ENCODE peak calls at places on chromosomes 4 and X, in seven cellular contexts. One of them, this sample, is unnamed.

GRCh38 chr4:147157860-147158701 is 212.4 kb upstream of the TTC29 start:
- DNase-seq in CD8-positive, alpha-beta memory T cell: no peak
- DNase-seq in aorta: peak; percentile 46
- DNase-seq in astrocyte: peak; percentile 35
- DNase-seq in Karpas-422: no peak
- DNase-seq in PC-3: peak; percentile 62
- DNase-seq in HepG2: peak; percentile 39
- DNase-seq in this sample: no peak

GRCh38 chrX:48508400-48509244 is at the start of gene PORCN:
- DNase-seq in PC-3: peak; percentile 68
- DNase-seq in HepG2: peak; percentile 35
- DNase-seq in CD8-positive, alpha-beta memory T cell: peak; percentile 86
- DNase-seq in astrocyte: no peak
- DNase-seq in aorta: peak; percentile 86
- DNase-seq in Karpas-422: peak; percentile 91
- DNase-seq in this sample: peak; percentile 73

GRCh38 chrX:7941390-7942042 is 14.3 kb upstream of the PNPLA4 start:
- DNase-seq in PC-3: peak; percentile 36
- DNase-seq in CD8-positive, alpha-beta memory T cell: no peak
- DNase-seq in HepG2: peak; percentile 3
- DNase-seq in Karpas-422: peak; percentile 61
- DNase-seq in astrocyte: no peak
- DNase-seq in aorta: no peak
- DNase-seq in this sample: peak; percentile 34

GRCh38 chr4:154740462-154740861 is 3.3 kb upstream of the LRAT start:
- DNase-seq in CD8-positive, alpha-beta memory T cell: no peak
- DNase-seq in PC-3: no peak
- DNase-seq in aorta: no peak
- DNase-seq in astrocyte: no peak
- DNase-seq in HepG2: no peak
- DNase-seq in Karpas-422: no peak
- DNase-seq in this sample: no peak

GRCh38 chr4:184347251-184348239 is 126.8 kb downstream of the IRF2 start:
- DNase-seq in CD8-positive, alpha-beta memory T cell: no peak
- DNase-seq in HepG2: no peak
- DNase-seq in PC-3: peak; percentile 68
- DNase-seq in aorta: peak; percentile 75
- DNase-seq in astrocyte: peak; percentile 65
- DNase-seq in Karpas-422: peak; percentile 89
- DNase-seq in this sample: peak; percentile 83

GRCh38 chrX:125757794-125758564 is 408.1 kb downstream of the DCAF12L2 start:
- DNase-seq in Karpas-422: no peak
- DNase-seq in astrocyte: no peak
- DNase-seq in aorta: peak; percentile 43
- DNase-seq in PC-3: no peak
- DNase-seq in HepG2: no peak
- DNase-seq in CD8-positive, alpha-beta memory T cell: no peak
- DNase-seq in this sample: no peak

GRCh38 chrX:109709129-109709631 is 23.9 kb downstream of the ACSL4 start:
- DNase-seq in HepG2: peak; percentile 82
- DNase-seq in aorta: no peak
- DNase-seq in PC-3: peak; percentile 66
- DNase-seq in astrocyte: peak; percentile 63
- DNase-seq in CD8-positive, alpha-beta memory T cell: no peak
- DNase-seq in Karpas-422: no peak
- DNase-seq in this sample: no peak

GRCh38 chr4:105815701-105816100 is 79.6 kb upstream of the NPNT start:
- DNase-seq in CD8-positive, alpha-beta memory T cell: no peak
- DNase-seq in Karpas-422: no peak
- DNase-seq in astrocyte: no peak
- DNase-seq in aorta: no peak
- DNase-seq in PC-3: no peak
- DNase-seq in HepG2: no peak
- DNase-seq in this sample: no peak

GRCh38 chr4:85756938-85757337 is 282.0 kb downstream of the ARHGAP24 start:
- DNase-seq in aorta: no peak
- DNase-seq in CD8-positive, alpha-beta memory T cell: no peak
- DNase-seq in Karpas-422: peak; percentile 70
- DNase-seq in HepG2: no peak
- DNase-seq in astrocyte: no peak
- DNase-seq in PC-3: peak; percentile 55
- DNase-seq in this sample: peak; percentile 15

GRCh38 chr4:74410272-74410671 is 34.7 kb upstream of the AREG start:
- DNase-seq in astrocyte: peak; percentile 50
- DNase-seq in CD8-positive, alpha-beta memory T cell: no peak
- DNase-seq in HepG2: no peak
- DNase-seq in Karpas-422: no peak
- DNase-seq in PC-3: no peak
- DNase-seq in aorta: no peak
- DNase-seq in this sample: no peak

GRCh38 chrX:2629316-2630168 is 61.6 kb upstream of the CD99 start:
- DNase-seq in aorta: no peak
- DNase-seq in PC-3: no peak
- DNase-seq in Karpas-422: peak; percentile 87
- DNase-seq in astrocyte: no peak
- DNase-seq in HepG2: peak; percentile 28
- DNase-seq in CD8-positive, alpha-beta memory T cell: peak; percentile 69
- DNase-seq in this sample: peak; percentile 46

GRCh38 chr4:126582737-126583136 is 1050.0 kb upstream of the INTU start:
- DNase-seq in HepG2: no peak
- DNase-seq in PC-3: peak; percentile 16
- DNase-seq in Karpas-422: no peak
- DNase-seq in astrocyte: no peak
- DNase-seq in CD8-positive, alpha-beta memory T cell: no peak
- DNase-seq in aorta: no peak
- DNase-seq in this sample: no peak

GRCh38 chrX:132837126-132837525 is 121.3 kb downstream of the HS6ST2 start:
- DNase-seq in HepG2: no peak
- DNase-seq in PC-3: peak; percentile 80
- DNase-seq in astrocyte: peak; percentile 85
- DNase-seq in aorta: no peak
- DNase-seq in Karpas-422: no peak
- DNase-seq in CD8-positive, alpha-beta memory T cell: no peak
- DNase-seq in this sample: no peak

GRCh38 chr4:172826866-172827265 is 341.7 kb upstream of the GALNT7 start:
- DNase-seq in astrocyte: peak; percentile 14
- DNase-seq in Karpas-422: no peak
- DNase-seq in PC-3: no peak
- DNase-seq in aorta: no peak
- DNase-seq in CD8-positive, alpha-beta memory T cell: no peak
- DNase-seq in HepG2: no peak
- DNase-seq in this sample: no peak

GRCh38 chr4:36251983-36252382 is 7.7 kb upstream of the ARAP2 start:
- DNase-seq in CD8-positive, alpha-beta memory T cell: no peak
- DNase-seq in Karpas-422: no peak
- DNase-seq in PC-3: no peak
- DNase-seq in HepG2: no peak
- DNase-seq in aorta: no peak
- DNase-seq in astrocyte: no peak
- DNase-seq in this sample: no peak

GRCh38 chrX:121128946-121129345 is 81.5 kb downstream of the GLUD2 start:
- DNase-seq in HepG2: no peak
- DNase-seq in astrocyte: no peak
- DNase-seq in PC-3: no peak
- DNase-seq in Karpas-422: no peak
- DNase-seq in CD8-positive, alpha-beta memory T cell: no peak
- DNase-seq in aorta: no peak
- DNase-seq in this sample: no peak

GRCh38 chrX:40098264-40099045 is 697 bp upstream of the BCOR start:
- DNase-seq in CD8-positive, alpha-beta memory T cell: peak; percentile 78
- DNase-seq in aorta: peak; percentile 67
- DNase-seq in PC-3: peak; percentile 51
- DNase-seq in HepG2: no peak
- DNase-seq in astrocyte: no peak
- DNase-seq in Karpas-422: peak; percentile 85
- DNase-seq in this sample: no peak

GRCh38 chr4:13331827-13332226 is 152.3 kb downstream of the RAB28 start:
- DNase-seq in HepG2: no peak
- DNase-seq in astrocyte: no peak
- DNase-seq in PC-3: no peak
- DNase-seq in CD8-positive, alpha-beta memory T cell: no peak
- DNase-seq in Karpas-422: no peak
- DNase-seq in aorta: no peak
- DNase-seq in this sample: no peak

GRCh38 chrX:76802698-76803097 is 375.2 kb downstream of the MAGEE1 start:
- DNase-seq in HepG2: no peak
- DNase-seq in Karpas-422: no peak
- DNase-seq in astrocyte: no peak
- DNase-seq in PC-3: peak; percentile 66
- DNase-seq in aorta: no peak
- DNase-seq in CD8-positive, alpha-beta memory T cell: no peak
- DNase-seq in this sample: no peak

GRCh38 chrX:19912-20571 is 261.1 kb upstream of the PLCXD1 start:
- DNase-seq in HepG2: peak; percentile 0
- DNase-seq in PC-3: peak; percentile 0
- DNase-seq in CD8-positive, alpha-beta memory T cell: no peak
- DNase-seq in aorta: no peak
- DNase-seq in astrocyte: no peak
- DNase-seq in Karpas-422: no peak
- DNase-seq in this sample: no peak
- H3K4me3 ChIP-seq in HepG2: peak overlapping the region; percentile 5
- H3K4me3 ChIP-seq in PC-3: peak overlapping the region; percentile 30
- H3K4me3 ChIP-seq in CD8-positive, alpha-beta memory T cell: no peak overlapping the region
- H3K4me3 ChIP-seq in aorta: no peak overlapping the region
- H3K4me3 ChIP-seq in astrocyte: no peak overlapping the region
- H3K4me3 ChIP-seq in Karpas-422: no peak overlapping the region
- H3K4me3 ChIP-seq in this sample: peak overlapping the region; percentile 18

GRCh38 chrX:34716322-34716721 is 59.2 kb upstream of the TMEM47 start:
- DNase-seq in HepG2: no peak
- DNase-seq in Karpas-422: no peak
- DNase-seq in CD8-positive, alpha-beta memory T cell: no peak
- DNase-seq in PC-3: peak; percentile 35
- DNase-seq in astrocyte: no peak
- DNase-seq in aorta: no peak
- DNase-seq in this sample: no peak
- H3K27me3 ChIP-seq in HepG2: no peaks in the 10 kb centered on the region
- H3K27me3 ChIP-seq in Karpas-422: no peaks in the 10 kb centered on the region
- H3K27me3 ChIP-seq in CD8-positive, alpha-beta memory T cell: no peaks in the 10 kb centered on the region
- H3K27me3 ChIP-seq in PC-3: no peaks in the 10 kb centered on the region
- H3K27me3 ChIP-seq in astrocyte: no peaks in the 10 kb centered on the region
- H3K27me3 ChIP-seq in aorta: no peaks in the 10 kb centered on the region
- H3K27me3 ChIP-seq in this sample: no peaks in the 10 kb centered on the region

DNA sequence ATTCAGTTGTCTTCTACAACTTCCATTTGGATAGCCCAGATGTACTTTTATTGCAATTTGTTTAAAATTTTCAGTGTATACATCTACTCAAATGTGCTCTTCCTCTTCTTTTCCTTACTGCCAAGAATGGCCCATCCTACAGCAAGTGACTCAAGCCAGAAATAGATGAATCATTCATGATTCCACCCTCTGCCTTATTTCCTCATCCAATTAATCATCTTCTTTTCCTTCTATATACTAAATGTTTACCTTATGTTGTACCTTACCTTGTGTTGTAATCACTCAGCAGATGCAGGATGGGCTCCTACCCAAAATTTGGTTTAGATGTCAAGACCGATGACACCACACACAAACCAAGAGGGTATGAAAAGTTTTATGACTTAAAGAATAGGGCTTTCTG is 437.8 kb downstream of the GRXCR1 start:
- DNase-seq in CD8-positive, alpha-beta memory T cell: no peak
- DNase-seq in PC-3: peak; percentile 88
- DNase-seq in Karpas-422: no peak
- DNase-seq in astrocyte: peak; percentile 76
- DNase-seq in HepG2: no peak
- DNase-seq in aorta: no peak
- DNase-seq in this sample: no peak
- H3K27ac ChIP-seq in CD8-positive, alpha-beta memory T cell: no peak overlapping the region
- H3K27ac ChIP-seq in PC-3: peak overlapping the region; percentile 98
- H3K27ac ChIP-seq in Karpas-422: no peak overlapping the region
- H3K27ac ChIP-seq in astrocyte: peak overlapping the region; percentile 72
- H3K27ac ChIP-seq in HepG2: no peak overlapping the region
- H3K27ac ChIP-seq in aorta: no peak overlapping the region
- H3K27ac ChIP-seq in this sample: no peak overlapping the region

DNA sequence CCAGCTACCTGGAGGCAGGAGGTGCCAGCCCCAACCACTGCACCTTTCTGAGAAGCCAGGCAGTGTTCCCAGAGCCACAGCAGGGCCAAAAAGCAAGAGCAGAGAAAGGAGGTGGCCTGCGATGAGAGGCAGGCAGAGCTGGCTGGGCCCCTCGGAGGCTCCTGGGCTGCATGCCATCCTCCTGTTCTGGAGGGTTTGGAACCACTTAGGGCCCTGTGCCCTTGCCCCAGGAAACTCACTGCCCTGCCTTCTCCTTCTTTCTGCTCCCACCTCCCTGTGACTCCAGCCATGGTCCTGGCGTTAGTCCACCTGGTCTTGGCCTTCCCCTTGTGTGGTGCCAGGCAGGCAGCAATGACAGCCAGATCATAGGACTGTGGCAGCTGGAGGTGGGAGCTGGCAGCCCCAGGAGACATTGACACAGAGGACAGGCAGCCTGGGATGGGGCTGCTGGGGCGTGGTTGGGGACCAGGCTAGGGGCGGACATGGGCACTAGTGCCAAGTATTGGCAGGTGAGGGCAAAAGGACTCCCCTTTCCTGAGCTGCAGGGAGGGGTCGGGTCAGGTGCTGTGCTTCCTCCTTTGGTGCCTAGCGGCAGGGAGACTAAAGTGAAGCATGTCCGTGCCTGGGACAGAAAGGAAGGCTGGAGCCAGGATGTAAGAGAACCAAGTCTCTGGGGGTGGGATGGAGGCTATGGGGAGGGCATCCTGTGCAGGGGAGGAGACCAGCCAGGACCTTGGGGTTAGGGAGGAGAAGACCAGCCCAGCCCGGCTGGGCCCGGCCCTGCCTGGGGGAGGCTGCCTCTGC is 1.4 kb downstream of the APLN start:
- DNase-seq in astrocyte: no peak
- DNase-seq in Karpas-422: no peak
- DNase-seq in CD8-positive, alpha-beta memory T cell: no peak
- DNase-seq in HepG2: no peak
- DNase-seq in PC-3: no peak
- DNase-seq in aorta: no peak
- DNase-seq in this sample: peak; percentile 6
- H3K4me3 ChIP-seq in astrocyte: no peak overlapping the region
- H3K4me3 ChIP-seq in Karpas-422: peak overlapping the region; percentile 64
- H3K4me3 ChIP-seq in CD8-positive, alpha-beta memory T cell: no peak overlapping the region
- H3K4me3 ChIP-seq in HepG2: peak overlapping the region; percentile 51
- H3K4me3 ChIP-seq in PC-3: peak overlapping the region; percentile 84
- H3K4me3 ChIP-seq in aorta: no peak overlapping the region
- H3K4me3 ChIP-seq in this sample: no peak overlapping the region

GRCh38 chr4:78673258-78673817 is 102.8 kb upstream of the BMP2K start:
- DNase-seq in HepG2: no peak
- DNase-seq in CD8-positive, alpha-beta memory T cell: no peak
- DNase-seq in PC-3: no peak
- DNase-seq in Karpas-422: no peak
- DNase-seq in aorta: no peak
- DNase-seq in astrocyte: no peak
- DNase-seq in this sample: no peak

GRCh38 chr4:78671812-78672440 is 104.2 kb upstream of the BMP2K start:
- DNase-seq in CD8-positive, alpha-beta memory T cell: no peak
- DNase-seq in PC-3: no peak
- DNase-seq in aorta: no peak
- DNase-seq in HepG2: peak; percentile 18
- DNase-seq in astrocyte: no peak
- DNase-seq in Karpas-422: no peak
- DNase-seq in this sample: no peak

GRCh38 chr4:78669453-78669852 is 106.7 kb upstream of the BMP2K start:
- DNase-seq in HepG2: peak; percentile 37
- DNase-seq in CD8-positive, alpha-beta memory T cell: no peak
- DNase-seq in PC-3: peak; percentile 23
- DNase-seq in astrocyte: no peak
- DNase-seq in Karpas-422: no peak
- DNase-seq in aorta: no peak
- DNase-seq in this sample: no peak

GRCh38 chr4:78675325-78675724 is 100.8 kb upstream of the BMP2K start:
- DNase-seq in astrocyte: no peak
- DNase-seq in CD8-positive, alpha-beta memory T cell: no peak
- DNase-seq in Karpas-422: no peak
- DNase-seq in PC-3: no peak
- DNase-seq in aorta: no peak
- DNase-seq in HepG2: no peak
- DNase-seq in this sample: no peak

GRCh38 chr4:78672441-78672815 is 103.7 kb upstream of the BMP2K start:
- DNase-seq in Karpas-422: no peak
- DNase-seq in PC-3: no peak
- DNase-seq in astrocyte: no peak
- DNase-seq in HepG2: no peak
- DNase-seq in aorta: no peak
- DNase-seq in CD8-positive, alpha-beta memory T cell: no peak
- DNase-seq in this sample: no peak
- H3K27me3 ChIP-seq in Karpas-422: no peaks in the 10 kb centered on the region
- H3K27me3 ChIP-seq in PC-3: no peaks in the 10 kb centered on the region
- H3K27me3 ChIP-seq in astrocyte: no peaks in the 10 kb centered on the region
- H3K27me3 ChIP-seq in HepG2: no peaks in the 10 kb centered on the region
- H3K27me3 ChIP-seq in aorta: no peaks in the 10 kb centered on the region
- H3K27me3 ChIP-seq in CD8-positive, alpha-beta memory T cell: no peaks in the 10 kb centered on the region
- H3K27me3 ChIP-seq in this sample: no peaks in the 10 kb centered on the region